ENCODE peak calls at places on chromosomes 4 and X, in six cellular contexts. One of them, this sample, is unnamed.

GRCh38 chrX:136310411-136310810 is 9.6 kb downstream of the ADGRG4 start:
- DNase-seq in GM12878: no peak
- DNase-seq in HepG2: no peak
- DNase-seq in K562: peak; percentile 26
- DNase-seq in GM12892: no peak
- DNase-seq in H1: no peak
- DNase-seq in this sample: no peak

GRCh38 chrX:25028726-25029125 is 13.0 kb upstream of the ARX start:
- DNase-seq in GM12878: no peak
- DNase-seq in HepG2: no peak
- DNase-seq in K562: no peak
- DNase-seq in GM12892: no peak
- DNase-seq in H1: no peak
- DNase-seq in this sample: no peak

GRCh38 chr4:87007345-87008181 is 72.8 kb downstream of the AFF1 start:
- DNase-seq in GM12878: no peak
- DNase-seq in HepG2: no peak
- DNase-seq in K562: peak; percentile 56
- DNase-seq in GM12892: no peak
- DNase-seq in H1: no peak
- DNase-seq in this sample: no peak

GRCh38 chr4:1767770-1768366 is 25.2 kb upstream of the FGFR3 start:
- DNase-seq in GM12878: no peak
- DNase-seq in HepG2: peak; percentile 76
- DNase-seq in K562: peak; percentile 87
- DNase-seq in GM12892: peak; percentile 69
- DNase-seq in H1: peak; percentile 84
- DNase-seq in this sample: peak; percentile 75

GRCh38 chr4:87005690-87006461 is 71.1 kb downstream of the AFF1 start:
- DNase-seq in GM12878: peak; percentile 51
- DNase-seq in HepG2: no peak
- DNase-seq in K562: no peak
- DNase-seq in GM12892: no peak
- DNase-seq in H1: no peak
- DNase-seq in this sample: no peak

GRCh38 chrX:11261260-11261659 is 32.0 kb upstream of the AMELX start:
- DNase-seq in GM12878: no peak
- DNase-seq in HepG2: no peak
- DNase-seq in K562: no peak
- DNase-seq in GM12892: no peak
- DNase-seq in H1: no peak
- DNase-seq in this sample: no peak

GRCh38 chrX:154991039-154991438 is 31.5 kb downstream of the F8 start:
- DNase-seq in GM12878: peak; percentile 55
- DNase-seq in HepG2: no peak
- DNase-seq in K562: no peak
- DNase-seq in GM12892: no peak
- DNase-seq in H1: no peak
- DNase-seq in this sample: no peak

GRCh38 chr4:159278399-159278798 is 175.5 kb downstream of the RAPGEF2 start:
- DNase-seq in GM12878: no peak
- DNase-seq in HepG2: no peak
- DNase-seq in K562: no peak
- DNase-seq in GM12892: no peak
- DNase-seq in H1: no peak
- DNase-seq in this sample: no peak

GRCh38 chrX:13220916-13221315 is 98.9 kb downstream of the ATXN3L start:
- DNase-seq in GM12878: no peak
- DNase-seq in HepG2: no peak
- DNase-seq in K562: no peak
- DNase-seq in GM12892: no peak
- DNase-seq in H1: no peak
- DNase-seq in this sample: no peak

GRCh38 chrX:145817666-145818521 is at the start of gene SLITRK2:
- DNase-seq in GM12878: no peak
- DNase-seq in HepG2: no peak
- DNase-seq in K562: no peak
- DNase-seq in GM12892: no peak
- DNase-seq in H1: peak; percentile 61
- DNase-seq in this sample: no peak

DNA sequence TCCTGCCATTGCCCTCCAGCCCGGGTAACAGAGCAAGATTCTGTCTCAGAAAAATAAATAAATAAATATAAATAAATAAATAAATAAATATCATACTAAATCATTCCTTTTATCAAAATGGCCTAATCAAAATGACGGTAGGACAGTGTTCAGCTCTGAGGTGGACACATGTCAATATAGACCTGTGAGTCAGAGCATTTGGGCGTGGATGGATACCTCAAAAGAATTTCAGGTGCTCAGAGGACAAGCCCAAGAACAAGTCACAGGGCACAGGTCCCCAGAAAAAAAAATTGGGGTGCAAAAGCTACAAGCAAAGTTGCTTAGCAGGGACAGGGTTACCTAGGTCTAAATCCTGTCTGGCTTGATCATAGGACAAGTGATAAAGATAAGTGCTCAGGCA is 204.7 kb upstream of the HS3ST1 start:
- DNase-seq in GM12878: no peak
- DNase-seq in HepG2: no peak
- DNase-seq in K562: no peak
- DNase-seq in GM12892: no peak
- DNase-seq in H1: no peak
- DNase-seq in this sample: no peak
- TF ChIP-seq POLR2AphosphoS5 in GM12878: no peak
- TF ChIP-seq POLR2AphosphoS5 in HepG2: no peak
- TF ChIP-seq POLR2AphosphoS5 in K562: no peak
- TF ChIP-seq POLR2AphosphoS5 in GM12892: no peak
- TF ChIP-seq POLR2AphosphoS5 in H1: no peak
- TF ChIP-seq POLR2AphosphoS5 in this sample: no peak

GRCh38 chr4:141126769-141127168 is 6.5 kb downstream of the RNF150 start:
- DNase-seq in GM12878: no peak
- DNase-seq in HepG2: no peak
- DNase-seq in K562: no peak
- DNase-seq in GM12892: no peak
- DNase-seq in H1: no peak
- DNase-seq in this sample: no peak
- TF ChIP-seq TAF1 in GM12878: no peak
- TF ChIP-seq TAF1 in HepG2: no peak
- TF ChIP-seq TAF1 in K562: no peak
- TF ChIP-seq TAF1 in GM12892: no peak
- TF ChIP-seq TAF1 in H1: no peak
- TF ChIP-seq TAF1 in this sample: no peak

GRCh38 chrX:16712116-16712824 is at the start of gene CTPS2:
- DNase-seq in GM12878: no peak
- DNase-seq in HepG2: peak; percentile 39
- DNase-seq in K562: peak; percentile 59
- DNase-seq in GM12892: peak; percentile 66
- DNase-seq in H1: peak; percentile 64
- DNase-seq in this sample: peak; percentile 45
- TF ChIP-seq POLR2A in GM12878: peak; percentile 82
- TF ChIP-seq POLR2A in HepG2: peak; percentile 66
- TF ChIP-seq POLR2A in K562: peak; percentile 84
- TF ChIP-seq POLR2A in GM12892: peak; percentile 71
- TF ChIP-seq POLR2A in H1: no peak
- TF ChIP-seq POLR2A in this sample: peak; percentile 44

DNA sequence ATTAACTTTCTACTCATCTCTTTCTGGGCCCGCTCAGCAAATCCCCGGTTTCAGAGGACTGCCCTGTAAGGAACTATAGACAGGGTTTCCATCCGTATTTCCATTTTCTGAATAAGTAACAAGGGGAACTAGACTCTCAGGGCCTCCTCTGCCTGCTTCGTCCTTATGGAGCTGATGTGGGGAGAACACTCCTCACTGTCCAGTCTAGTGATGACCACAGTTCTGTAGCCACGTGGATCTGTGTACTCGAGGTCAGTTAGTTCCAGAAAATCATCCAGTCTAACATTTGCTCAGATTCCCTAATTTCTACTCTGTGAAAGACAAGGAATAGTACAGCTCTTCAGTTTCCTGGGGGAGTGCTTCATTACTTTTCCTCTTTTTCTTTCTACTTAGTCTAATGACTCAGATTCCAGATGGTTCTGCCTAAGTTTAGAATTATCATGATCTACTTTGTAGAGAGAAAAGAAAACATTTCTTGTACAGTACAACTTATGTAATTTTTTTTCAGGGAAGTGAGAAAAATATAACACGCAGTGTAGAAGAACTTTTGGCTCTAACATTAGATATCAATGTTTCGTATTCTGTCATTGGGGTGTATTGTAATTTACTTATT is 82.6 kb downstream of the SORBS2 start:
- DNase-seq in GM12878: no peak
- DNase-seq in HepG2: no peak
- DNase-seq in K562: no peak
- DNase-seq in GM12892: no peak
- DNase-seq in H1: no peak
- DNase-seq in this sample: no peak
- TF ChIP-seq POLR2AphosphoS5 in GM12878: no peak
- TF ChIP-seq POLR2AphosphoS5 in HepG2: no peak
- TF ChIP-seq POLR2AphosphoS5 in K562: no peak
- TF ChIP-seq POLR2AphosphoS5 in GM12892: no peak
- TF ChIP-seq POLR2AphosphoS5 in H1: no peak
- TF ChIP-seq POLR2AphosphoS5 in this sample: no peak

DNA sequence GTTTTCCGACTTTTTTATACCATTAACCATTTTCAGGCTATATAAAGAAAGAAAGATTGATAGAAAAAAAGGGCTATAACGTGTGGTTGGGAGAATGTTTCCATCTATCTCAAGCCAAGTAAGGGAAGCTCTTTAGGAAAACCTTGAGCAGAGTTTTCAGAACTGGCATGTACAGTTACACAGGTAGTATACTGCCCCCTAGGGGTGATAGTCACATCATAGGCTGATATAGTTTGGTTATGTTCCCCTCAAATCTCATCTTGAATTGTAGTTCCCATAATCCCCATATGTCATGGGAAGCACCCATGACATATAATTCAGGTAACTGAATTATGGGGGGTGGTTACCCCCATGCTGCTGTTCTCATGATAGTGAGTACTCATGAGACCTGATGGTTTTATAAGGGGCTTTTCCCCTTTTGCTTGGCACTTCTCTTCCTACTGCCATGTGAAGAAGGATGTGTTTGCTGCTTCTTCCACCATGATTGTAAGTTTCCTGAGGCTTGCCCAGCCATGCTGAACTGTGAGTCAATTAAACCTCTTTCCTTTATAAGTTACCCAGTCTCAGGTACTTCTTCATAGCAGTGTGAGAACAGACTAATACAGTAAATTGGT is 186.8 kb downstream of the TMA16 start:
- DNase-seq in GM12878: no peak
- DNase-seq in HepG2: peak; percentile 35
- DNase-seq in K562: peak; percentile 39
- DNase-seq in GM12892: peak; percentile 15
- DNase-seq in H1: no peak
- DNase-seq in this sample: no peak
- TF ChIP-seq TAF1 in GM12878: no peak
- TF ChIP-seq TAF1 in HepG2: no peak
- TF ChIP-seq TAF1 in K562: no peak
- TF ChIP-seq TAF1 in GM12892: no peak
- TF ChIP-seq TAF1 in H1: no peak
- TF ChIP-seq TAF1 in this sample: no peak